ENCODE peak calls at places on chromosomes 5 and 9, in five cellular contexts. U is H1, T is spleen, P is psoas muscle, G is left ventricle myocardium inferior. Y is an unnamed sample.

GRCh38 chr9:131478421-131478868 is 24.3 kb upstream of the POMT1 start:
- DNase-seq in U (peak), T (no peak), P (peak), G (peak), Y (no peak)

GRCh38 chr9:18437315-18438200 is 36.4 kb upstream of the ADAMTSL1 start:
- DNase-seq in U (no peak), T (peak), P (peak), G (peak), Y (no peak)

GRCh38 chr9:78900500-78900899 is 603.6 kb downstream of the PSAT1 start:
- DNase-seq in U (no peak), T (no peak), P (no peak), G (no peak), Y (no peak)

GRCh38 chr5:67170783-67171182 is 25.8 kb downstream of the CD180 start:
- DNase-seq in U (no peak), T (no peak), P (no peak), G (no peak), Y (no peak)

GRCh38 chr9:108484468-108484867 is 371.3 kb downstream of the ACTL7B start:
- DNase-seq in U (no peak), T (no peak), P (no peak), G (no peak), Y (no peak)

GRCh38 chr9:85142461-85143401 is 473.2 kb downstream of the NTRK2 start:
- DNase-seq in U (no peak), T (no peak), P (peak), G (peak), Y (no peak)

GRCh38 chr5:143886621-143887301 is 74.8 kb downstream of the HMHB1 start:
- DNase-seq in U (no peak), T (no peak), P (no peak), G (no peak), Y (no peak)

GRCh38 chr5:115666023-115666422 is 40.2 kb upstream of the TMED7 start:
- DNase-seq in U (no peak), T (no peak), P (no peak), G (no peak), Y (no peak)

GRCh38 chr5:123035320-123035949 is 1.1 kb downstream of the PPIC start:
- DNase-seq in U (peak), T (no peak), P (peak), G (peak), Y (no peak)

GRCh38 chr5:32365623-32366022 is 52.9 kb upstream of the MTMR12 start:
- DNase-seq in U (no peak), T (no peak), P (no peak), G (no peak), Y (no peak)

GRCh38 chr5:107301959-107302840 is 368.5 kb downstream of the EFNA5 start:
- DNase-seq in U (no peak), T (no peak), P (no peak), G (no peak), Y (no peak)

GRCh38 chr9:114302727-114303126 is 20.2 kb upstream of the ORM1 start:
- DNase-seq in U (no peak), T (peak), P (no peak), G (no peak), Y (peak)

GRCh38 chr5:170635706-170636105 is 131.9 kb downstream of the KCNIP1 start:
- DNase-seq in U (no peak), T (peak), P (no peak), G (no peak), Y (no peak)

DNA sequence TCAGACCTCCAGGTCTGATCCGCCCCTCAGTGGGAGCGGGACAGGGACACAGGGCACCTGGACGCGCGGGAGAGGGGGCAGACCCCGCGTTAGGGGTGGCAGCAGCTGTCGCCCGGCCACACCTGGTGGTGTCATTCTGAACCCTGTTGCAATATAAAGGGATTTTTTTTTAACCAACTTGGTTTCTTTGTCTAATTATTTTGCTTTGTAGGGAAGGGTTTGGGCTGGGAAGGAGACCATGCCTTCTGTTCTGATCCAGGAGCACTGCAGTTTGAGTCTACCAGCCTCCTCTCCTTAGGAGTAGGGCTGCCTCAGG is 10.9 kb upstream of the ASS1 start:
- DNase-seq in U (no peak), T (no peak), P (no peak), G (no peak), Y (no peak)
- H3K4me3 ChIP-seq in U (peak), T (no peak), P (no peak), G (peak), Y (no peak)

DNA sequence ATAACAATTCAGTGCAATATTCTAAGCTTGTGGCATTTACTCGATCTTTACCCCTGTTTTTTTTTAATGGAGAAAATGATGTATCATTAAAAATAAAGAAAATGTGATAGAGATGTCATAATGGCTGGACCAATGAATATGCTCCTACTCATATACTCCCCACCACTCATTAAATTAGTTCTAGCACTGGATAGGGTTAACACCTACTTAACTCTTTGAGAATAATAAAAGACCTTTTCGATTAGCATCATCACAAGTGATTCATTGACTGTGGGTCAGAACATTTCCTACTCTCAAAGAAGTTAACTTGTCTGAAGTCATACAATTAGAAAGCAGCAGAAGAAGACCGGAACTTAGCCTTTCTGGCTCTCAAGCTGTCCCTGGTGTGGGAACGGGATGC is 31.6 kb upstream of the RANBP6 start:
- DNase-seq in U (no peak), T (no peak), P (no peak), G (no peak), Y (no peak)
- H3K4me3 ChIP-seq in U (no peak), T (no peak), P (no peak), G (no peak), Y (no peak)

GRCh38 chr5:4022991-4023390 is 427.4 kb downstream of the IRX1 start:
- DNase-seq in U (no peak), T (no peak), P (no peak), G (peak), Y (no peak)

GRCh38 chr5:4019841-4020240 is 424.2 kb downstream of the IRX1 start:
- DNase-seq in U (no peak), T (no peak), P (no peak), G (no peak), Y (no peak)

GRCh38 chr5:4020386-4020785 is 424.8 kb downstream of the IRX1 start:
- DNase-seq in U (no peak), T (no peak), P (no peak), G (no peak), Y (no peak)

GRCh38 chr5:4023701-4024100 is 428.1 kb downstream of the IRX1 start:
- DNase-seq in U (no peak), T (no peak), P (no peak), G (no peak), Y (no peak)

GRCh38 chr5:4022056-4022670 is 426.5 kb downstream of the IRX1 start:
- DNase-seq in U (no peak), T (no peak), P (no peak), G (no peak), Y (no peak)
- H3K4me3 ChIP-seq in U (no peak), T (no peak), P (no peak), G (no peak), Y (no peak)

GRCh38 chr9:126839301-126839700 is 21.1 kb upstream of the ZBTB34 start:
- DNase-seq in U (no peak), T (no peak), P (no peak), G (no peak), Y (no peak)

GRCh38 chr9:126836216-126836615 is 24.2 kb upstream of the ZBTB34 start:
- DNase-seq in U (no peak), T (no peak), P (no peak), G (no peak), Y (no peak)

GRCh38 chr9:126838895-126839294 is 21.5 kb upstream of the ZBTB34 start:
- DNase-seq in U (no peak), T (no peak), P (no peak), G (no peak), Y (no peak)

GRCh38 chr9:126834672-126835071 is 25.8 kb upstream of the ZBTB34 start:
- DNase-seq in U (no peak), T (no peak), P (no peak), G (no peak), Y (no peak)

GRCh38 chr9:126838055-126838811 is 22.2 kb upstream of the ZBTB34 start:
- DNase-seq in U (no peak), T (no peak), P (no peak), G (no peak), Y (no peak)
- H3K4me3 ChIP-seq in U (no peak), T (no peak), P (peak), G (no peak), Y (no peak)

DNA sequence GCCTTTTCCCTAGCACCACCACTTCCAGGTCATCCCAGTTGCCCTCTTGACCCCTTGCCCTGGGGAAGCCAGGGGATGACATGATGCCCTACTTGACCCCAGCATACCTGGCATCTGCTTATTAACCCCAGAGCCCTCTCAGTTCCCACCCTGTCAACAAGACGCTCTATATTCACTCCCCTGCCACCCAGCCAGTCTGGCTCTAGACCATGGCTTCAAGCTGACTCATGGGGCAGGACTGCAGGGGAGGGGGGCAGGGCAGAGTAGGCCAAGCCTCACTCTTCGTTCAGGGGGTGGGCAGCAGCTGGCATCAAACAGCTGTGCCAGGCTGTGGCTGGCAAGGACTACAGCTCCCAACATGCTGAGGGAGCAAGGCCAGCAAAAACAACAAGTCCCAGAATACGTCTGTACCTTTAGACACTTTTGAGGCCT is 5.3 kb downstream of the ATOSB start:
- DNase-seq in U (no peak), T (no peak), P (peak), G (no peak), Y (peak)
- H3K4me3 ChIP-seq in U (no peak), T (no peak), P (peak), G (peak), Y (no peak)

GRCh38 chr5:6686916-6687409 is 26.3 kb upstream of the TENT4A start:
- DNase-seq in U (no peak), T (no peak), P (no peak), G (no peak), Y (no peak)
- H3K4me3 ChIP-seq in U (peak), T (no peak), P (peak), G (peak), Y (peak)

GRCh38 chr9:76415154-76415553 is 20.9 kb upstream of the RFK start:
- DNase-seq in U (no peak), T (no peak), P (no peak), G (no peak), Y (no peak)

GRCh38 chr9:76414656-76415055 is 20.4 kb upstream of the RFK start:
- DNase-seq in U (no peak), T (no peak), P (no peak), G (no peak), Y (no peak)

GRCh38 chr9:76415731-76416130 is 21.5 kb upstream of the RFK start:
- DNase-seq in U (no peak), T (no peak), P (no peak), G (no peak), Y (no peak)

GRCh38 chr9:76413658-76414057 is 19.4 kb upstream of the RFK start:
- DNase-seq in U (no peak), T (no peak), P (no peak), G (no peak), Y (no peak)

DNA sequence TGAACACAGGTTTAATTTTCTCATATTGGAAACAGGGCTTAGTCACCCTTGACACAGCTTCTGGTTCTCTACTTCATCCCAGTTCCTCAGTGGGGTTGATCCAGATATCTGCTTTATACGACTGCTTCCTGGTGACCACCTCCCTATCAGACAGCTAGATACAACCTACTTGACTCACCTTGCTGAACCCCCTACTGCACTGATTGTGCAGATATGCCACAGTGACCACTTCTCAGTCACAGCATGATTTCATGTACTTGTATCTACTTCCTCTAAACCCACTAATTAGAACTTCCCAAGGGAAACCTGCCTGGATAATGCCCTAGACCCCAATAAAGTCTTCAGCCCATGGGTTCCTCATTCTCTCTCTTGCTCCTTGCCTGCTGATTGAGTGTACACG is 18.4 kb upstream of the RFK start:
- DNase-seq in U (no peak), T (no peak), P (no peak), G (no peak), Y (no peak)
- H3K4me3 ChIP-seq in U (no peak), T (no peak), P (no peak), G (no peak), Y (no peak)

DNA sequence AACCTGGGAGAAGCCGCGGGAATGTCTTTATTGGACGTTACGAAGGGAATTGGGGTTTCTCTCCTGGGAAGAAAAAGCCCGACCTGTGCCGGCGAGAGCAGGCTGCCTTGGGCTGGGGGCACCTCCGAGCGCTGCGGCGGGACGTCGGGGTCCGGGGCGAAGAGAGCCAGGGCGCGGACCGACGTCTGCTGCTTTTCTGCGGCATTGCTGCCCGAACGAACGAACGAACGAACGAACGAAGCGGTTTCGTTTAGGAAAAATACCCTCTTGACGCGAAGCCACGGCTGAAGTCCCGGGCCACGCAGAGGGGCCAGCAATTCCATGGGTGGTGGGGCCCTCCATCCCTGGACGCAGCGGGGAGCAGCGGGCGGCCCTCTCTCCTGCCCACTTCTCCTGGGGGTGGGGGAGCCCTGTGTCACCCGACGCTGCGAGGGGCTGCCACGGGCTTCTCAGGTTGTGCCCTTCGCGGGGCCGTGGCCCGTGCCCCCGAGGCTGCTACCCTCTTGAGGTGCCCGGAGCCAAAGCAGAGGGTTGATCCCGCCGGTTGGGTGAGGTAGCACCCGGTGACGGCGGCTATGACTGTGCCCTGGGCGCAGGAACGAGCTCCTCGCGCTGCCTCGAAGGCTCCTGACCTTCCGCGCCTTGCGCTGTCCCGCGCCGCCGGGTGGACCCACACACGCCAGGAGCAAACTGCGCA is 4.9 kb upstream of the PITX1 start:
- DNase-seq in U (no peak), T (no peak), P (no peak), G (no peak), Y (no peak)
- H3K4me3 ChIP-seq in U (peak), T (peak), P (peak), G (peak), Y (peak)

GRCh38 chr5:142670811-142671210 is 15.1 kb downstream of the FGF1 start:
- DNase-seq in U (no peak), T (no peak), P (no peak), G (no peak), Y (no peak)

GRCh38 chr5:142669479-142669878 is 16.4 kb downstream of the FGF1 start:
- DNase-seq in U (no peak), T (no peak), P (peak), G (no peak), Y (no peak)

GRCh38 chr5:142671801-142672200 is 14.1 kb downstream of the FGF1 start:
- DNase-seq in U (no peak), T (no peak), P (no peak), G (no peak), Y (no peak)

GRCh38 chr5:142674438-142675210 is 11.3 kb downstream of the FGF1 start:
- DNase-seq in U (no peak), T (no peak), P (no peak), G (no peak), Y (no peak)

DNA sequence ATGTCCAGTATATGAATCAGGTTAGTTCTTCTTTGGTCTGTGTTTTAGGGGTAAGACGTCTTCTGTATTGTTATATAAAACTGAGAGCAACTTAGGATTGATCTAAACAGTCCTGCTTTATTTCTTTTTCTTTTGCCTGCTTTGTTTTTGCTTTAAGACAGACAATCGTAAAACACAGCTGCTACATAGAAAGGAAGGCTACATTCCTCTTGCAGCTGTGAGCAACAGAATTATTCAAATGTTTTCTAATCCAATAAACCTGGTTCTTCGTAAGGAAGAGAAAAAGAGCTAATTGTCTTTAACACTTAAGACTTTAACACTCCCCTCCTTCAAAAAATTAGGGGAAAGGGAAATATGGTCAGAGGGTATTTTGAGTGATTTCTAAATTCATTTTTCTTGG is 14.6 kb downstream of the FGF1 start:
- DNase-seq in U (no peak), T (no peak), P (no peak), G (no peak), Y (no peak)
- H3K4me3 ChIP-seq in U (no peak), T (no peak), P (no peak), G (no peak), Y (no peak)

DNA sequence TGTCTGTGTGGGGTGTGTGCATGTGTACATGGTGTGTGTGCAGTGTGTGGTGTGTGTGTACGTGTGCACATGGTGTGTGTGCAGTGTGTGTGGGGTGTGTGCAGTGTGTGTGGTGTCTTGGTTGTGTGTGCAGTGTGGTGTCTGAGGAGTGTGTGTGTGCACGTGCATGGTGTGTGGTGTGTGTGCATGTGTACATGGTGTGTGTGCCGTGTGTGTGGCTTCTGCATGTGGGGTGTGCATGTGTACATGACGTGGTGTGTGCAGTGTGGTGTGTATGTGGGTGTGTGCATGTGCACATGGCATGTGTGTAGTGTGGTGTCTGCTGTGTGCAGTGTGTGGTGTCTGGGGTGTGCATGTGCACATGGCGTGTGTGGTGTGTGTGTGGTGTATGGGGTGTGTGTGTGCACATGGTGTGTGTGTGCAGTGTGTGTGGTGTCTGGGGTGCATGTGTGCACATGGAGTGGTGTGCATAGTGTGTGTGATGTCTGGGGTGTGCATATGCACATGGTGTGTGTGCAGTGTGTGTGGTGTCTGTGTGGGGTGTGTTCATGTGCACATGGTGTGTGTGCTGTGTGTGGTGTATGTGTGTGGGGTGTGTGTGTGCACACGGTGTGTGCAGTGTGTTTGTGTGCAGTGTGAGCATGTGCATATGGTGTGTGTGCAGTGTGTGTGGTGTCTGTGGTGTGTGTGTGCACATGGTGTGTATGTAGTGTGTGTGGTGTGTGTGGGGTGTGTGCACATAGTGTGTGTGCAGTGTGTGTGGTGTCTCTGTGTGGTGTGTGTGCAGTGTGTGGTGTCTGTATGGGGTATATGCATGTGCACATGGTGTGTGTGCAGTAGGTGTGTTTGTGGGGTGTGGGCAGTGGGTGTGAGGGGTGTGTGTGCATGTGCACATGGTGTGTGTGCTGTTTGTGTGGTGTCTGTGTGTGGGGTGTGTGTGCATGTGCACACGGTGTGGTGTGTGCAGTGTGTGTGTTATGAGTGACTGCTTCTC is 40.6 kb upstream of the ZNG1F start:
- DNase-seq in U (no peak), T (peak), P (no peak), G (no peak), Y (peak)
- H3K4me3 ChIP-seq in U (no peak), T (no peak), P (no peak), G (no peak), Y (no peak)

Y was measured in RWPE2.